ENCODE peak calls at places on chromosomes 2 and 18, in nine cellular contexts. One of them, this sample, is unnamed. For H3K4me1, the result is how much of the 10 kb centered on the place peaks cover.

GRCh38 chr2:69483696-69484095 is 46.5 kb upstream of the NFU1 start:
- DNase-seq in effector memory CD4-positive, alpha-beta T cell: no peak
- DNase-seq in mesenchymal stem cell: no peak
- DNase-seq in fibroblast of lung: no peak
- DNase-seq in tibial nerve: no peak
- DNase-seq in RWPE2: no peak
- DNase-seq in uterus: no peak
- DNase-seq in spleen: no peak
- DNase-seq in ovary: no peak
- DNase-seq in this sample: no peak

GRCh38 chr2:75064691-75065396 is 106.4 kb downstream of the POLE4 start:
- DNase-seq in effector memory CD4-positive, alpha-beta T cell: no peak
- DNase-seq in mesenchymal stem cell: peak
- DNase-seq in fibroblast of lung: peak
- DNase-seq in tibial nerve: peak
- DNase-seq in RWPE2: no peak
- DNase-seq in uterus: no peak
- DNase-seq in spleen: peak
- DNase-seq in ovary: no peak
- DNase-seq in this sample: peak

GRCh38 chr2:213122730-213123129 is 28.7 kb downstream of the IKZF2 start:
- DNase-seq in effector memory CD4-positive, alpha-beta T cell: no peak
- DNase-seq in mesenchymal stem cell: no peak
- DNase-seq in fibroblast of lung: no peak
- DNase-seq in tibial nerve: no peak
- DNase-seq in RWPE2: no peak
- DNase-seq in uterus: no peak
- DNase-seq in spleen: no peak
- DNase-seq in ovary: no peak
- DNase-seq in this sample: no peak

GRCh38 chr2:205409403-205409802 is 272.9 kb upstream of the NRP2 start:
- DNase-seq in effector memory CD4-positive, alpha-beta T cell: no peak
- DNase-seq in mesenchymal stem cell: no peak
- DNase-seq in fibroblast of lung: no peak
- DNase-seq in tibial nerve: no peak
- DNase-seq in RWPE2: no peak
- DNase-seq in uterus: no peak
- DNase-seq in spleen: no peak
- DNase-seq in ovary: no peak
- DNase-seq in this sample: no peak

GRCh38 chr18:12474876-12475275 is 67.1 kb downstream of the PRELID3A start:
- DNase-seq in effector memory CD4-positive, alpha-beta T cell: no peak
- DNase-seq in mesenchymal stem cell: peak
- DNase-seq in fibroblast of lung: no peak
- DNase-seq in tibial nerve: no peak
- DNase-seq in RWPE2: no peak
- DNase-seq in uterus: no peak
- DNase-seq in spleen: no peak
- DNase-seq in ovary: no peak
- DNase-seq in this sample: no peak

GRCh38 chr2:33484042-33484621 is 7.7 kb downstream of the RASGRP3 start:
- DNase-seq in effector memory CD4-positive, alpha-beta T cell: no peak
- DNase-seq in mesenchymal stem cell: no peak
- DNase-seq in fibroblast of lung: no peak
- DNase-seq in tibial nerve: no peak
- DNase-seq in RWPE2: no peak
- DNase-seq in uterus: no peak
- DNase-seq in spleen: no peak
- DNase-seq in ovary: no peak
- DNase-seq in this sample: no peak

GRCh38 chr2:207662203-207662602 is 37.0 kb upstream of the METTL21A start:
- DNase-seq in effector memory CD4-positive, alpha-beta T cell: no peak
- DNase-seq in mesenchymal stem cell: no peak
- DNase-seq in fibroblast of lung: no peak
- DNase-seq in tibial nerve: no peak
- DNase-seq in RWPE2: no peak
- DNase-seq in uterus: no peak
- DNase-seq in spleen: no peak
- DNase-seq in ovary: no peak
- DNase-seq in this sample: no peak

GRCh38 chr2:26352892-26353291 is 6.3 kb upstream of the ADGRF3 start:
- DNase-seq in effector memory CD4-positive, alpha-beta T cell: no peak
- DNase-seq in mesenchymal stem cell: peak
- DNase-seq in fibroblast of lung: peak
- DNase-seq in tibial nerve: no peak
- DNase-seq in RWPE2: no peak
- DNase-seq in uterus: no peak
- DNase-seq in spleen: no peak
- DNase-seq in ovary: no peak
- DNase-seq in this sample: no peak

GRCh38 chr2:235665656-235666239 is 171.9 kb downstream of the AGAP1 start:
- DNase-seq in effector memory CD4-positive, alpha-beta T cell: no peak
- DNase-seq in mesenchymal stem cell: peak
- DNase-seq in fibroblast of lung: peak
- DNase-seq in tibial nerve: no peak
- DNase-seq in RWPE2: no peak
- DNase-seq in uterus: peak
- DNase-seq in spleen: no peak
- DNase-seq in ovary: peak
- DNase-seq in this sample: no peak

GRCh38 chr2:214265991-214266489 is 144.8 kb upstream of the VWC2L start:
- DNase-seq in effector memory CD4-positive, alpha-beta T cell: no peak
- DNase-seq in mesenchymal stem cell: no peak
- DNase-seq in fibroblast of lung: no peak
- DNase-seq in tibial nerve: no peak
- DNase-seq in RWPE2: no peak
- DNase-seq in uterus: no peak
- DNase-seq in spleen: no peak
- DNase-seq in ovary: no peak
- DNase-seq in this sample: no peak

GRCh38 chr2:847669-848068 is 103.0 kb upstream of the SNTG2 start:
- DNase-seq in effector memory CD4-positive, alpha-beta T cell: no peak
- DNase-seq in mesenchymal stem cell: no peak
- DNase-seq in fibroblast of lung: no peak
- DNase-seq in tibial nerve: no peak
- DNase-seq in RWPE2: no peak
- DNase-seq in uterus: no peak
- DNase-seq in spleen: no peak
- DNase-seq in ovary: no peak
- DNase-seq in this sample: no peak

GRCh38 chr18:2780750-2781149 is 66.1 kb upstream of the EMILIN2 start:
- DNase-seq in effector memory CD4-positive, alpha-beta T cell: no peak
- DNase-seq in mesenchymal stem cell: no peak
- DNase-seq in fibroblast of lung: no peak
- DNase-seq in tibial nerve: no peak
- DNase-seq in RWPE2: no peak
- DNase-seq in uterus: no peak
- DNase-seq in spleen: no peak
- DNase-seq in ovary: no peak
- DNase-seq in this sample: no peak

GRCh38 chr2:100262555-100263320 is 59.6 kb downstream of the LONRF2 start:
- DNase-seq in effector memory CD4-positive, alpha-beta T cell: peak
- DNase-seq in mesenchymal stem cell: peak
- DNase-seq in fibroblast of lung: peak
- DNase-seq in tibial nerve: peak
- DNase-seq in RWPE2: no peak
- DNase-seq in uterus: peak
- DNase-seq in spleen: peak
- DNase-seq in ovary: peak
- DNase-seq in this sample: no peak

GRCh38 chr2:223976635-223977226 is 19.5 kb downstream of the MRPL44 start:
- DNase-seq in effector memory CD4-positive, alpha-beta T cell: no peak
- DNase-seq in mesenchymal stem cell: no peak
- DNase-seq in fibroblast of lung: no peak
- DNase-seq in tibial nerve: no peak
- DNase-seq in RWPE2: no peak
- DNase-seq in uterus: no peak
- DNase-seq in spleen: no peak
- DNase-seq in ovary: no peak
- DNase-seq in this sample: peak

GRCh38 chr2:186459009-186459408 is 27.1 kb upstream of the ZC3H15 start:
- DNase-seq in effector memory CD4-positive, alpha-beta T cell: no peak
- DNase-seq in mesenchymal stem cell: peak
- DNase-seq in fibroblast of lung: peak
- DNase-seq in tibial nerve: no peak
- DNase-seq in RWPE2: no peak
- DNase-seq in uterus: no peak
- DNase-seq in spleen: no peak
- DNase-seq in ovary: no peak
- DNase-seq in this sample: no peak

GRCh38 chr18:79518683-79519128 is 123.0 kb downstream of the NFATC1 start:
- DNase-seq in effector memory CD4-positive, alpha-beta T cell: no peak
- DNase-seq in mesenchymal stem cell: no peak
- DNase-seq in fibroblast of lung: no peak
- DNase-seq in tibial nerve: no peak
- DNase-seq in RWPE2: peak
- DNase-seq in uterus: no peak
- DNase-seq in spleen: peak
- DNase-seq in ovary: peak
- DNase-seq in this sample: no peak

GRCh38 chr2:199798881-199799580 is 52.0 kb downstream of the FTCDNL1 start:
- DNase-seq in effector memory CD4-positive, alpha-beta T cell: no peak
- DNase-seq in mesenchymal stem cell: no peak
- DNase-seq in fibroblast of lung: peak
- DNase-seq in tibial nerve: no peak
- DNase-seq in RWPE2: no peak
- DNase-seq in uterus: no peak
- DNase-seq in spleen: no peak
- DNase-seq in ovary: peak
- DNase-seq in this sample: no peak

GRCh38 chr2:85713836-85714235 is 19.7 kb downstream of the GNLY start:
- DNase-seq in effector memory CD4-positive, alpha-beta T cell: no peak
- DNase-seq in mesenchymal stem cell: no peak
- DNase-seq in fibroblast of lung: no peak
- DNase-seq in tibial nerve: no peak
- DNase-seq in RWPE2: no peak
- DNase-seq in uterus: no peak
- DNase-seq in spleen: no peak
- DNase-seq in ovary: no peak
- DNase-seq in this sample: no peak

GRCh38 chr18:62975785-62976184 is 260.4 kb downstream of the PHLPP1 start:
- DNase-seq in effector memory CD4-positive, alpha-beta T cell: no peak
- DNase-seq in mesenchymal stem cell: no peak
- DNase-seq in fibroblast of lung: no peak
- DNase-seq in tibial nerve: no peak
- DNase-seq in RWPE2: no peak
- DNase-seq in uterus: no peak
- DNase-seq in spleen: peak
- DNase-seq in ovary: no peak
- DNase-seq in this sample: no peak
- H3K4me1 ChIP-seq in effector memory CD4-positive, alpha-beta T cell: under half
- H3K4me1 ChIP-seq in mesenchymal stem cell: under half
- H3K4me1 ChIP-seq in fibroblast of lung: under half
- H3K4me1 ChIP-seq in tibial nerve: under half
- H3K4me1 ChIP-seq in RWPE2: under half
- H3K4me1 ChIP-seq in uterus: under half
- H3K4me1 ChIP-seq in spleen: under half
- H3K4me1 ChIP-seq in ovary: under half
- H3K4me1 ChIP-seq in this sample: under half

GRCh38 chr2:64637000-64637628 is 16.6 kb downstream of the SERTAD2 start:
- DNase-seq in effector memory CD4-positive, alpha-beta T cell: no peak
- DNase-seq in mesenchymal stem cell: no peak
- DNase-seq in fibroblast of lung: no peak
- DNase-seq in tibial nerve: no peak
- DNase-seq in RWPE2: no peak
- DNase-seq in uterus: no peak
- DNase-seq in spleen: no peak
- DNase-seq in ovary: no peak
- DNase-seq in this sample: no peak
- H3K4me3 ChIP-seq in effector memory CD4-positive, alpha-beta T cell: no peak
- H3K4me3 ChIP-seq in mesenchymal stem cell: no peak
- H3K4me3 ChIP-seq in fibroblast of lung: no peak
- H3K4me3 ChIP-seq in tibial nerve: no peak
- H3K4me3 ChIP-seq in RWPE2: no peak
- H3K4me3 ChIP-seq in uterus: no peak
- H3K4me3 ChIP-seq in spleen: no peak
- H3K4me3 ChIP-seq in ovary: no peak
- H3K4me3 ChIP-seq in this sample: no peak

GRCh38 chr2:159125858-159126257 is 157.4 kb downstream of the TANC1 start:
- DNase-seq in effector memory CD4-positive, alpha-beta T cell: no peak
- DNase-seq in mesenchymal stem cell: no peak
- DNase-seq in fibroblast of lung: no peak
- DNase-seq in tibial nerve: no peak
- DNase-seq in RWPE2: no peak
- DNase-seq in uterus: no peak
- DNase-seq in spleen: no peak
- DNase-seq in ovary: no peak
- DNase-seq in this sample: no peak

GRCh38 chr2:159124931-159125467 is 156.6 kb downstream of the TANC1 start:
- DNase-seq in effector memory CD4-positive, alpha-beta T cell: no peak
- DNase-seq in mesenchymal stem cell: no peak
- DNase-seq in fibroblast of lung: no peak
- DNase-seq in tibial nerve: no peak
- DNase-seq in RWPE2: no peak
- DNase-seq in uterus: no peak
- DNase-seq in spleen: no peak
- DNase-seq in ovary: no peak
- DNase-seq in this sample: no peak

GRCh38 chr2:159128191-159128590 is 158.3 kb downstream of the WDSUB1 start:
- DNase-seq in effector memory CD4-positive, alpha-beta T cell: no peak
- DNase-seq in mesenchymal stem cell: no peak
- DNase-seq in fibroblast of lung: no peak
- DNase-seq in tibial nerve: no peak
- DNase-seq in RWPE2: no peak
- DNase-seq in uterus: no peak
- DNase-seq in spleen: no peak
- DNase-seq in ovary: no peak
- DNase-seq in this sample: no peak

GRCh38 chr2:159124441-159124911 is 156.0 kb downstream of the TANC1 start:
- DNase-seq in effector memory CD4-positive, alpha-beta T cell: no peak
- DNase-seq in mesenchymal stem cell: peak
- DNase-seq in fibroblast of lung: peak
- DNase-seq in tibial nerve: no peak
- DNase-seq in RWPE2: peak
- DNase-seq in uterus: peak
- DNase-seq in spleen: no peak
- DNase-seq in ovary: peak
- DNase-seq in this sample: peak

GRCh38 chr2:159126653-159127052 is 158.2 kb downstream of the TANC1 start:
- DNase-seq in effector memory CD4-positive, alpha-beta T cell: no peak
- DNase-seq in mesenchymal stem cell: peak
- DNase-seq in fibroblast of lung: peak
- DNase-seq in tibial nerve: no peak
- DNase-seq in RWPE2: no peak
- DNase-seq in uterus: no peak
- DNase-seq in spleen: no peak
- DNase-seq in ovary: no peak
- DNase-seq in this sample: peak
- H3K4me1 ChIP-seq in effector memory CD4-positive, alpha-beta T cell: under half
- H3K4me1 ChIP-seq in mesenchymal stem cell: under half
- H3K4me1 ChIP-seq in fibroblast of lung: under half
- H3K4me1 ChIP-seq in tibial nerve: under half
- H3K4me1 ChIP-seq in RWPE2: under half
- H3K4me1 ChIP-seq in uterus: under half
- H3K4me1 ChIP-seq in spleen: under half
- H3K4me1 ChIP-seq in ovary: under half
- H3K4me1 ChIP-seq in this sample: half or more

DNA sequence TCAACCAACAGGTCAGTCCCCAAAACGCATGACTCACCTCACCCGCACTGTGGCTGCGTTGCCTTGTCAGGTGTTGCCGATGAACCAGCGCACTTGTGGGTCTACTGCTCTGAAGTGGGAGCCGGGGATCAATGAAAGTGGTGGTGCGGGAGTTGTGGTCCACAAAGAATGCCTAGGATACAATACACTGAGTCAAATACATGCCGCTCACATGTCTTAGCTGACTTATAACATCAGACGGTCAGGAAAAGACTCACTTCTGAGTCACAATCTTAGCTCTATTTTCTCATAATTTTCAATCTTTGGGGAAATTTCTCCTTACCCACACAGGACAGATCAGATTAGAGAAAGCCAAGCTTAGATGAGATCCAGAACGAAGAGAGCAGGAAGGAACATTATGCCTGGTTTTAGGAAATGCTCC is 107.1 kb upstream of the STK17B start:
- DNase-seq in effector memory CD4-positive, alpha-beta T cell: peak
- DNase-seq in mesenchymal stem cell: peak
- DNase-seq in fibroblast of lung: peak
- DNase-seq in tibial nerve: no peak
- DNase-seq in RWPE2: no peak
- DNase-seq in uterus: no peak
- DNase-seq in spleen: peak
- DNase-seq in ovary: no peak
- DNase-seq in this sample: no peak
- H3K4me3 ChIP-seq in effector memory CD4-positive, alpha-beta T cell: no peak
- H3K4me3 ChIP-seq in mesenchymal stem cell: peak
- H3K4me3 ChIP-seq in fibroblast of lung: no peak
- H3K4me3 ChIP-seq in tibial nerve: no peak
- H3K4me3 ChIP-seq in RWPE2: no peak
- H3K4me3 ChIP-seq in uterus: no peak
- H3K4me3 ChIP-seq in spleen: no peak
- H3K4me3 ChIP-seq in ovary: no peak
- H3K4me3 ChIP-seq in this sample: no peak